ENCODE peak calls at places on chromosome 19, in six cellular contexts. One of them, this sample, is unnamed.

GRCh38 chr19:7905859-7906258 is 2.2 kb downstream of the MAP2K7 start:
- DNase-seq in progenitor cell of endocrine pancreas: no peak
- DNase-seq in CD4-positive, alpha-beta T cell: no peak
- DNase-seq in mucosa of descending colon: no peak
- DNase-seq in lower leg skin: no peak
- DNase-seq in epithelial cell of esophagus: no peak
- DNase-seq in this sample: no peak

GRCh38 chr19:31772915-31773314 is 423.7 kb upstream of the TSHZ3 start:
- DNase-seq in progenitor cell of endocrine pancreas: no peak
- DNase-seq in CD4-positive, alpha-beta T cell: no peak
- DNase-seq in mucosa of descending colon: no peak
- DNase-seq in lower leg skin: no peak
- DNase-seq in epithelial cell of esophagus: no peak
- DNase-seq in this sample: no peak

GRCh38 chr19:13783565-13784500 is 9.6 kb downstream of the C19orf53 start:
- DNase-seq in progenitor cell of endocrine pancreas: no peak
- DNase-seq in CD4-positive, alpha-beta T cell: no peak
- DNase-seq in mucosa of descending colon: no peak
- DNase-seq in lower leg skin: no peak
- DNase-seq in epithelial cell of esophagus: no peak
- DNase-seq in this sample: no peak

GRCh38 chr19:18978616-18979015 is 37.6 kb upstream of the HOMER3 start:
- DNase-seq in progenitor cell of endocrine pancreas: no peak
- DNase-seq in CD4-positive, alpha-beta T cell: no peak
- DNase-seq in mucosa of descending colon: no peak
- DNase-seq in lower leg skin: no peak
- DNase-seq in epithelial cell of esophagus: no peak
- DNase-seq in this sample: no peak

GRCh38 chr19:27794444-27795042 is 1418.4 kb downstream of the UQCRFS1 start:
- DNase-seq in progenitor cell of endocrine pancreas: no peak
- DNase-seq in CD4-positive, alpha-beta T cell: peak
- DNase-seq in mucosa of descending colon: no peak
- DNase-seq in lower leg skin: no peak
- DNase-seq in epithelial cell of esophagus: peak
- DNase-seq in this sample: no peak

GRCh38 chr19:29665215-29665825 is at the start of gene PLEKHF1:
- DNase-seq in progenitor cell of endocrine pancreas: peak
- DNase-seq in CD4-positive, alpha-beta T cell: peak
- DNase-seq in mucosa of descending colon: peak
- DNase-seq in lower leg skin: peak
- DNase-seq in epithelial cell of esophagus: peak
- DNase-seq in this sample: peak

GRCh38 chr19:3603121-3603841 is 3.4 kb downstream of the TBXA2R start:
- DNase-seq in progenitor cell of endocrine pancreas: no peak
- DNase-seq in CD4-positive, alpha-beta T cell: no peak
- DNase-seq in mucosa of descending colon: no peak
- DNase-seq in lower leg skin: no peak
- DNase-seq in epithelial cell of esophagus: no peak
- DNase-seq in this sample: no peak

GRCh38 chr19:8988204-8988603 is 22.0 kb downstream of the MUC16 start:
- DNase-seq in progenitor cell of endocrine pancreas: no peak
- DNase-seq in CD4-positive, alpha-beta T cell: peak
- DNase-seq in mucosa of descending colon: peak
- DNase-seq in lower leg skin: no peak
- DNase-seq in epithelial cell of esophagus: no peak
- DNase-seq in this sample: no peak

GRCh38 chr19:41307954-41308449 is 2.0 kb upstream of the CCDC97 start:
- DNase-seq in progenitor cell of endocrine pancreas: no peak
- DNase-seq in CD4-positive, alpha-beta T cell: no peak
- DNase-seq in mucosa of descending colon: no peak
- DNase-seq in lower leg skin: no peak
- DNase-seq in epithelial cell of esophagus: peak
- DNase-seq in this sample: no peak

GRCh38 chr19:18606281-18607221 is at the start of gene CRLF1:
- DNase-seq in progenitor cell of endocrine pancreas: no peak
- DNase-seq in CD4-positive, alpha-beta T cell: no peak
- DNase-seq in mucosa of descending colon: no peak
- DNase-seq in lower leg skin: no peak
- DNase-seq in epithelial cell of esophagus: peak
- DNase-seq in this sample: no peak

GRCh38 chr19:55320844-55321419 is 4.2 kb downstream of the TMEM150B start:
- DNase-seq in progenitor cell of endocrine pancreas: no peak
- DNase-seq in CD4-positive, alpha-beta T cell: no peak
- DNase-seq in mucosa of descending colon: no peak
- DNase-seq in lower leg skin: no peak
- DNase-seq in epithelial cell of esophagus: no peak
- DNase-seq in this sample: no peak

DNA sequence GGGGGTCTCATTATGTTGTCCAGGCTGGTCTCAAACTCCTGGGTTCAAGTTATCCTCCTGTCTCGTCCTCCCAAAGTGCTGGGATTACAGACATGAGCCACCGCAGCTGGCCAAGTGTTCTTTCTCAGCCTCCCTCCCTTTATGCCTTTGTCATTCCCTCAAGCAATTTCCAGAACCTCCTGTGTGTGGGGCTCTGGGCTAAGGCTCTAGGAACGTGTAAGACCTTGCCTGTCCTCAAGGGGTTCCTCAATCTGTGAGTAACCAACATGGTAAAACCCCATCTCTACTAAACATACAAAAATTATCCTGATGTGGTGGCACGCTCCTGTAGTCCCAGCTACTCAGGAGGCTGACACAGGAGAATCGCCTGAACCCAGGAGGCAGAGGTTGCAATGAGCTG is 15.5 kb upstream of the SPACA4 start:
- DNase-seq in progenitor cell of endocrine pancreas: no peak
- DNase-seq in CD4-positive, alpha-beta T cell: no peak
- DNase-seq in mucosa of descending colon: no peak
- DNase-seq in lower leg skin: no peak
- DNase-seq in epithelial cell of esophagus: peak
- DNase-seq in this sample: peak
- TF ChIP-seq CTCF in progenitor cell of endocrine pancreas: no peak
- TF ChIP-seq CTCF in CD4-positive, alpha-beta T cell: no peak
- TF ChIP-seq CTCF in mucosa of descending colon: no peak
- TF ChIP-seq CTCF in lower leg skin: no peak
- TF ChIP-seq CTCF in epithelial cell of esophagus: peak
- TF ChIP-seq CTCF in this sample: peak

GRCh38 chr19:2519482-2519881 is 43.6 kb downstream of the GADD45B start:
- DNase-seq in progenitor cell of endocrine pancreas: no peak
- DNase-seq in CD4-positive, alpha-beta T cell: no peak
- DNase-seq in mucosa of descending colon: no peak
- DNase-seq in lower leg skin: no peak
- DNase-seq in epithelial cell of esophagus: no peak
- DNase-seq in this sample: no peak
- TF ChIP-seq CTCF in progenitor cell of endocrine pancreas: no peak
- TF ChIP-seq CTCF in CD4-positive, alpha-beta T cell: no peak
- TF ChIP-seq CTCF in mucosa of descending colon: no peak
- TF ChIP-seq CTCF in lower leg skin: no peak
- TF ChIP-seq CTCF in epithelial cell of esophagus: no peak
- TF ChIP-seq CTCF in this sample: no peak

DNA sequence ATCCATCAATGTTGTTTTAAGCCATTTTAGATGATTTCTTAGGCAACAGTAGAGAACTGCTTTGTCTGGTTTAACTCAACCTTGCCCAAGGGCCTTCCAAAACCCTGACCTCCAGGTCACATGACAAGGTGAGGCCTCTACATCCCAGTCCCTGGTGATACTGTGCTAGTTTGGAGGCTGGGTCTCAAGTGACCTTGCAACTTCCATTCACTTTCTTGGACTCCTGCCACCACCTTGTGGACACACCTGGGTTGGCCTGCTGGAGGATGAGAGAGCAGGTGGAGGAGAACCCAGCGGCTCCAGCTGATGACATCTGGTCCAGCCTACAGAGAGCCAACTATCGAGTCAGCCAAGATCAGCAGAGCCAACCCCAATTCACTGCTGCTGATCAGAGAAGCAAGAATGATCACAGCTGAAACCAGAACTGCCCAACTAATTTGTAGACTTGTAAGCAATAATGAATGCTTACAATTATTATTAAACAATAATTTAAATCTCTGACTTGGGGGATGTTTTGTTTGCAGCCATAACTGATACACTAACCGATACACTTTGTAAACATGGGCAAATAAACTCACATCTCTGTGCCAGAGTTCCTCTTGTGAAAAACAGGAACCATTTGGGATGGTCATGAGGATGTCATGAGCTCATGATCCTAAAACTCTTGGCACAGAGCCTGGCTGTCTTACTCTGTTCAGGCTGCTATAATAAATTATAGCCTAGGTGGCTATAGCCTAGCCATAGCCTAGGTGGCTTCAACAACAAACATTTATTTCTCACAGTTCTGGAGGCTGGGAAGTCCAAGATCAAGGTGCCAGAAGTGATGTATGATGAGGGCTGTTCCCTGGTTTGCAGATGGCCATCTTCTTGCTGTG is 11.5 kb downstream of the FAM187B start:
- DNase-seq in progenitor cell of endocrine pancreas: no peak
- DNase-seq in CD4-positive, alpha-beta T cell: peak
- DNase-seq in mucosa of descending colon: peak
- DNase-seq in lower leg skin: peak
- DNase-seq in epithelial cell of esophagus: peak
- DNase-seq in this sample: peak
- TF ChIP-seq CTCF in progenitor cell of endocrine pancreas: no peak
- TF ChIP-seq CTCF in CD4-positive, alpha-beta T cell: peak
- TF ChIP-seq CTCF in mucosa of descending colon: no peak
- TF ChIP-seq CTCF in lower leg skin: no peak
- TF ChIP-seq CTCF in epithelial cell of esophagus: no peak
- TF ChIP-seq CTCF in this sample: no peak

GRCh38 chr19:10070730-10071446 is 15.2 kb upstream of the SHFL start:
- DNase-seq in progenitor cell of endocrine pancreas: no peak
- DNase-seq in CD4-positive, alpha-beta T cell: no peak
- DNase-seq in mucosa of descending colon: no peak
- DNase-seq in lower leg skin: no peak
- DNase-seq in epithelial cell of esophagus: no peak
- DNase-seq in this sample: no peak
- TF ChIP-seq CTCF in progenitor cell of endocrine pancreas: no peak
- TF ChIP-seq CTCF in CD4-positive, alpha-beta T cell: no peak
- TF ChIP-seq CTCF in mucosa of descending colon: no peak
- TF ChIP-seq CTCF in lower leg skin: no peak
- TF ChIP-seq CTCF in epithelial cell of esophagus: no peak
- TF ChIP-seq CTCF in this sample: no peak

GRCh38 chr19:11982526-11982925 is 17.7 kb downstream of the ZNF763 start:
- DNase-seq in progenitor cell of endocrine pancreas: no peak
- DNase-seq in CD4-positive, alpha-beta T cell: no peak
- DNase-seq in mucosa of descending colon: no peak
- DNase-seq in lower leg skin: no peak
- DNase-seq in epithelial cell of esophagus: peak
- DNase-seq in this sample: no peak

GRCh38 chr19:11989112-11989456 is 24.2 kb downstream of the ZNF763 start:
- DNase-seq in progenitor cell of endocrine pancreas: no peak
- DNase-seq in CD4-positive, alpha-beta T cell: no peak
- DNase-seq in mucosa of descending colon: no peak
- DNase-seq in lower leg skin: no peak
- DNase-seq in epithelial cell of esophagus: no peak
- DNase-seq in this sample: no peak

GRCh38 chr19:11986754-11987153 is 21.9 kb downstream of the ZNF763 start:
- DNase-seq in progenitor cell of endocrine pancreas: no peak
- DNase-seq in CD4-positive, alpha-beta T cell: no peak
- DNase-seq in mucosa of descending colon: no peak
- DNase-seq in lower leg skin: no peak
- DNase-seq in epithelial cell of esophagus: no peak
- DNase-seq in this sample: no peak

GRCh38 chr19:11987405-11988231 is 22.8 kb downstream of the ZNF763 start:
- DNase-seq in progenitor cell of endocrine pancreas: peak
- DNase-seq in CD4-positive, alpha-beta T cell: peak
- DNase-seq in mucosa of descending colon: peak
- DNase-seq in lower leg skin: peak
- DNase-seq in epithelial cell of esophagus: peak
- DNase-seq in this sample: peak

GRCh38 chr19:11984986-11985385 is 20.1 kb downstream of the ZNF763 start:
- DNase-seq in progenitor cell of endocrine pancreas: no peak
- DNase-seq in CD4-positive, alpha-beta T cell: no peak
- DNase-seq in mucosa of descending colon: no peak
- DNase-seq in lower leg skin: no peak
- DNase-seq in epithelial cell of esophagus: no peak
- DNase-seq in this sample: no peak
- TF ChIP-seq CTCF in progenitor cell of endocrine pancreas: no peak
- TF ChIP-seq CTCF in CD4-positive, alpha-beta T cell: no peak
- TF ChIP-seq CTCF in mucosa of descending colon: no peak
- TF ChIP-seq CTCF in lower leg skin: no peak
- TF ChIP-seq CTCF in epithelial cell of esophagus: no peak
- TF ChIP-seq CTCF in this sample: no peak

DNA sequence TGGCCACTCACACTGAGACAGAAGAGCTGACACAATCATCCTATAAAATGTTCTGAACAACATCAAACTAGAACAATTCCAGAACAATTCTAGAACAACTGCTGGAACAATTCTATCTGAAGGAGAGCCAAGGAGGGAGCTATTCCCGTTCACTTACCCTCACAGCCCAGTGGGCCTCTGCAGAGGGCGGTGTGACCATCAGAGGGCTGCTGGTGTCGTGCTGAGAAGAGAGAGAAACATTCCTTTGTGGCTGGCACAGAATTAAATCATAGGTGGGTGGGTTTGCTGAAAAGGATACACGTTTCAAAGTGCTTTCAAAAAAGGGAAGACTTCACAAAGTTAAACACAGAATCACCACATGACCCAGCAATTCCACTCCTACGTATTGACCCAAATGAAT is 35.0 kb downstream of the EPS15L1 start:
- DNase-seq in progenitor cell of endocrine pancreas: no peak
- DNase-seq in CD4-positive, alpha-beta T cell: no peak
- DNase-seq in mucosa of descending colon: no peak
- DNase-seq in lower leg skin: no peak
- DNase-seq in epithelial cell of esophagus: no peak
- DNase-seq in this sample: no peak
- TF ChIP-seq CTCF in progenitor cell of endocrine pancreas: no peak
- TF ChIP-seq CTCF in CD4-positive, alpha-beta T cell: no peak
- TF ChIP-seq CTCF in mucosa of descending colon: no peak
- TF ChIP-seq CTCF in lower leg skin: no peak
- TF ChIP-seq CTCF in epithelial cell of esophagus: no peak
- TF ChIP-seq CTCF in this sample: no peak

GRCh38 chr19:5016781-5017180 is 47.9 kb downstream of the KDM4B start:
- DNase-seq in progenitor cell of endocrine pancreas: no peak
- DNase-seq in CD4-positive, alpha-beta T cell: no peak
- DNase-seq in mucosa of descending colon: no peak
- DNase-seq in lower leg skin: no peak
- DNase-seq in epithelial cell of esophagus: no peak
- DNase-seq in this sample: no peak
- TF ChIP-seq CTCF in progenitor cell of endocrine pancreas: no peak
- TF ChIP-seq CTCF in CD4-positive, alpha-beta T cell: no peak
- TF ChIP-seq CTCF in mucosa of descending colon: no peak
- TF ChIP-seq CTCF in lower leg skin: no peak
- TF ChIP-seq CTCF in epithelial cell of esophagus: no peak
- TF ChIP-seq CTCF in this sample: no peak

GRCh38 chr19:4654437-4655361 is 15.4 kb downstream of the TNFAIP8L1 start:
- DNase-seq in progenitor cell of endocrine pancreas: no peak
- DNase-seq in CD4-positive, alpha-beta T cell: no peak
- DNase-seq in mucosa of descending colon: no peak
- DNase-seq in lower leg skin: no peak
- DNase-seq in epithelial cell of esophagus: no peak
- DNase-seq in this sample: no peak
- TF ChIP-seq CTCF in progenitor cell of endocrine pancreas: no peak
- TF ChIP-seq CTCF in CD4-positive, alpha-beta T cell: no peak
- TF ChIP-seq CTCF in mucosa of descending colon: no peak
- TF ChIP-seq CTCF in lower leg skin: no peak
- TF ChIP-seq CTCF in epithelial cell of esophagus: no peak
- TF ChIP-seq CTCF in this sample: no peak

This sample was measured in MCF 10A.